ENCODE peak calls at places on chromosomes 4 and X, in six cellular contexts. N is activated naive CD4-positive, alpha-beta T cell treated with anti-CD3 and anti-CD28 coated beads for 36 hours; H is RKO; I is nephron progenitor cell; M is EL; B is amniotic stem cell. P is an unnamed sample.

GRCh38 chr4:46329118-46329976 is 60.6 kb downstream of the GABRA2 start:
- DNase-seq in H (peak; percentile 74), I (peak; percentile 34), N (peak; percentile 5), M (no peak), B (no peak), P (peak; percentile 53)

GRCh38 chr4:52760256-52760655 is 9.0 kb upstream of the ERVMER34-1 start:
- DNase-seq in M (no peak), H (no peak), I (no peak), B (no peak), N (no peak), P (no peak)

GRCh38 chrX:98203800-98204199 is 1320.1 kb downstream of the RPA4 start:
- DNase-seq in I (no peak), B (no peak), N (no peak), M (peak; percentile 12), H (peak; percentile 74), P (no peak)

GRCh38 chrX:23844502-23845138 is 61.6 kb downstream of the SAT1 start:
- DNase-seq in H (no peak), B (no peak), N (no peak), I (no peak), M (no peak), P (peak; percentile 41)

GRCh38 chrX:124086411-124086810 is 124.9 kb downstream of the STAG2 start:
- DNase-seq in I (no peak), B (no peak), N (peak; percentile 58), M (no peak), H (no peak), P (no peak)

GRCh38 chr4:148034821-148035220 is 302.9 kb downstream of the ARHGAP10 start:
- DNase-seq in M (no peak), B (no peak), H (no peak), N (no peak), I (no peak), P (no peak)

GRCh38 chr4:161256172-161256571 is 907.6 kb downstream of the FSTL5 start:
- DNase-seq in H (no peak), B (no peak), N (peak; percentile 9), M (no peak), I (no peak), P (no peak)

GRCh38 chr4:146855761-146856160 is 89.9 kb downstream of the TTC29 start:
- DNase-seq in I (no peak), N (no peak), M (no peak), B (no peak), H (no peak), P (no peak)

GRCh38 chr4:74855879-74856278 is 61.6 kb upstream of the BTC start:
- DNase-seq in H (no peak), I (no peak), N (no peak), M (no peak), B (no peak), P (peak; percentile 25)

GRCh38 chr4:38673109-38673978 is 9.3 kb downstream of the KLF3 start:
- DNase-seq in M (no peak), B (no peak), H (no peak), N (no peak), I (no peak), P (peak; percentile 37)

GRCh38 chr4:77177196-77177595 is 20.2 kb downstream of the CCNG2 start:
- DNase-seq in M (no peak), I (no peak), B (no peak), H (no peak), N (no peak), P (no peak)

GRCh38 chrX:137427061-137427778 is 138.7 kb upstream of the ZIC3 start:
- DNase-seq in M (no peak), N (no peak), H (no peak), B (no peak), I (peak; percentile 34), P (no peak)

GRCh38 chr4:98467627-98468072 is 190.8 kb downstream of the TSPAN5 start:
- DNase-seq in I (peak; percentile 68), M (peak; percentile 89), N (peak; percentile 85), B (peak; percentile 87), H (peak; percentile 85), P (peak; percentile 90)

GRCh38 chrX:132692066-132692465 is 203.2 kb upstream of the MBNL3 start:
- DNase-seq in H (no peak), I (no peak), N (no peak), B (no peak), M (no peak), P (no peak)

GRCh38 chr4:20456416-20456815 is 204.7 kb downstream of the SLIT2 start:
- DNase-seq in I (no peak), M (peak; percentile 69), N (no peak), B (no peak), H (peak; percentile 1), P (peak; percentile 51)

GRCh38 chr4:118112647-118113046 is 78.4 kb downstream of the NDST3 start:
- DNase-seq in B (no peak), I (no peak), H (peak; percentile 45), M (peak; percentile 52), N (no peak), P (peak; percentile 37)

GRCh38 chr4:157265281-157265680 is 44.8 kb downstream of the GRIA2 start:
- DNase-seq in N (no peak), I (peak; percentile 9), M (no peak), H (no peak), B (no peak), P (peak; percentile 62)

GRCh38 chrX:112266136-112266535 is 183.6 kb upstream of the TRPC5 start:
- DNase-seq in I (no peak), N (no peak), H (no peak), B (no peak), M (no peak), P (no peak)

GRCh38 chr4:185383451-185383850 is 12.3 kb downstream of the LRP2BP start:
- DNase-seq in M (no peak), N (no peak), I (no peak), H (no peak), B (no peak), P (no peak)

GRCh38 chr4:52110171-52110570 is 59.1 kb downstream of the SPATA18 start:
- DNase-seq in N (no peak), B (no peak), M (no peak), H (no peak), I (no peak), P (no peak)

GRCh38 chr4:55931833-55932232 is 16.9 kb upstream of the CEP135 start:
- DNase-seq in H (no peak), I (no peak), M (peak; percentile 76), B (no peak), N (no peak), P (no peak)

GRCh38 chrX:155864655-155865054 is 16.5 kb upstream of the VAMP7 start:
- DNase-seq in B (no peak), H (peak; percentile 38), I (no peak), N (no peak), M (peak; percentile 6), P (peak; percentile 12)

GRCh38 chr4:15043922-15044321 is 41.6 kb downstream of the CPEB2 start:
- DNase-seq in B (no peak), M (no peak), H (no peak), I (no peak), N (no peak), P (no peak)

GRCh38 chrX:94178145-94178790 is 504.3 kb downstream of the FAM133A start:
- DNase-seq in B (no peak), N (no peak), I (no peak), H (peak; percentile 90), M (no peak), P (peak; percentile 38)

P was measured in renal cortical epithelial cell.